ENCODE peak calls at places on chromosomes 13 and 19, in eight cellular contexts. R, Y, B, O, F, T, A and G are unnamed samples.
A peak's percentile ranks its signal among the peaks of the same experiment; 100 is the strongest.

GRCh38 chr13:88751994-88752393 is 1080.8 kb downstream of the SLITRK5 start:
- DNase-seq in A (no peak), B (no peak), Y (no peak), R (no peak), T (no peak), O (no peak), F (no peak), G (no peak)

GRCh38 chr13:50518791-50519201 is 324.7 kb downstream of the DLEU7 start:
- DNase-seq in B (no peak), F (no peak), R (no peak), A (no peak), O (no peak), Y (no peak), T (no peak), G (no peak)

GRCh38 chr13:104246955-104247354 is 1180.7 kb upstream of the SLC10A2 start:
- DNase-seq in O (no peak), T (no peak), R (no peak), F (no peak), A (no peak), B (no peak), Y (no peak), G (no peak)

GRCh38 chr13:88051746-88052482 is 380.7 kb downstream of the SLITRK5 start:
- DNase-seq in B (no peak), Y (no peak), O (no peak), R (no peak), F (no peak), T (no peak), A (no peak), G (no peak)

GRCh38 chr13:89982406-89983085 is 1364.9 kb upstream of the MIR17HG start:
- DNase-seq in Y (no peak), B (peak; percentile 76), O (no peak), A (no peak), F (no peak), R (no peak), T (no peak), G (no peak)

GRCh38 chr13:43432948-43433347 is 353.8 kb downstream of the ENOX1 start:
- DNase-seq in B (no peak), A (no peak), Y (no peak), O (no peak), T (no peak), R (no peak), F (no peak), G (no peak)

GRCh38 chr19:10979950-10980349 is 19.1 kb downstream of the SMARCA4 start:
- DNase-seq in T (peak; percentile 63), O (no peak), A (no peak), Y (no peak), B (no peak), R (no peak), F (no peak), G (no peak)

GRCh38 chr19:45577111-45577905 is 7.3 kb downstream of the OPA3 start:
- DNase-seq in O (peak; percentile 81), A (peak; percentile 45), B (peak; percentile 87), F (peak; percentile 80), R (no peak), Y (peak; percentile 81), T (peak; percentile 88), G (no peak)

GRCh38 chr13:34025746-34026145 is 207.8 kb downstream of the RFC3 start:
- DNase-seq in Y (peak; percentile 91), A (no peak), F (no peak), B (peak; percentile 64), O (no peak), T (no peak), R (no peak), G (peak; percentile 57)

GRCh38 chr13:24267283-24267682 is 42.1 kb upstream of the C1QTNF9 start:
- DNase-seq in A (no peak), R (no peak), O (no peak), T (peak; percentile 52), B (no peak), Y (no peak), F (no peak), G (no peak)